ENCODE peak calls at places on chromosomes 1 and 21, in five cellular contexts. G is nucleus accumbens; Q is stimulated activated CD8-positive, alpha-beta memory T cell treated with anti-CD3 and anti-CD28 coated beads, Interleukin-4, amount 100 ng/mL, for 1 hour; B is activated effector memory CD4-positive, alpha-beta T cell treated with anti-CD3 and anti-CD28 coated beads, Interleukin-2, amount 50 U/mL, for 16 hours; A is B cell. V is an unnamed sample.
A peak's percentile ranks its signal among the peaks of the same experiment; 100 is the strongest.

GRCh38 chr1:12112711-12113161 is 49.6 kb downstream of the TNFRSF8 start:
- DNase-seq in G (no peak), Q (no peak), B (no peak), A (no peak), V (no peak)

GRCh38 chr1:16342331-16343062 is 9.8 kb downstream of the FBXO42 start:
- DNase-seq in G (no peak), Q (no peak), B (no peak), A (no peak), V (no peak)

GRCh38 chr1:175893192-175893591 is 149.8 kb upstream of the TNR start:
- DNase-seq in G (no peak), Q (no peak), B (no peak), A (no peak), V (no peak)

GRCh38 chr1:20584890-20585289 is 4.0 kb upstream of the CDA start:
- DNase-seq in G (no peak), Q (no peak), B (no peak), A (no peak), V (no peak)

GRCh38 chr1:226644541-226645176 is 94.4 kb downstream of the ITPKB start:
- DNase-seq in G (no peak), Q (no peak), B (peak; percentile 74), A (peak; percentile 38), V (no peak)

GRCh38 chr1:245878585-245878984 is 628.5 kb downstream of the SMYD3 start:
- DNase-seq in G (no peak), Q (no peak), B (no peak), A (no peak), V (no peak)

GRCh38 chr1:36576677-36577076 is 94.0 kb upstream of the CSF3R start:
- DNase-seq in G (no peak), Q (no peak), B (no peak), A (no peak), V (no peak)

GRCh38 chr1:242468749-242469148 is 55.7 kb downstream of the PLD5 start:
- DNase-seq in G (no peak), Q (no peak), B (no peak), A (no peak), V (no peak)

GRCh38 chr21:26473471-26473870 is 99.6 kb downstream of the CYYR1 start:
- DNase-seq in G (no peak), Q (no peak), B (no peak), A (no peak), V (no peak)

GRCh38 chr1:187787696-187788095 is 958.9 kb downstream of the PLA2G4A start:
- DNase-seq in G (no peak), Q (no peak), B (no peak), A (no peak), V (no peak)

GRCh38 chr1:197314672-197315071 is 46.6 kb downstream of the CRB1 start:
- DNase-seq in G (no peak), Q (no peak), B (no peak), A (no peak), V (no peak)

GRCh38 chr1:109262231-109263010 is 13.1 kb downstream of the CELSR2 start:
- DNase-seq in G (no peak), Q (no peak), B (no peak), A (no peak), V (no peak)

GRCh38 chr1:24415910-24416665 is 486 bp downstream of the NIPAL3 start:
- DNase-seq in G (no peak), Q (no peak), B (no peak), A (no peak), V (no peak)

GRCh38 chr1:15022069-15022468 is 131.5 kb upstream of the TMEM51 start:
- DNase-seq in G (no peak), Q (no peak), B (no peak), A (no peak), V (no peak)

GRCh38 chr1:115495603-115496002 is 146.2 kb upstream of the VANGL1 start:
- DNase-seq in G (no peak), Q (no peak), B (no peak), A (no peak), V (no peak)

GRCh38 chr1:154970631-154971340 is at the start of gene SHC1:
- DNase-seq in G (peak; percentile 74), Q (no peak), B (peak; percentile 79), A (no peak), V (no peak)

GRCh38 chr1:38817958-38818705 is 41.4 kb downstream of the RRAGC start:
- DNase-seq in G (no peak), Q (no peak), B (peak; percentile 82), A (no peak), V (no peak)

GRCh38 chr1:116375884-116376733 is 3.1 kb downstream of the ATP1A1 start:
- DNase-seq in G (no peak), Q (peak; percentile 11), B (peak; percentile 82), A (no peak), V (peak; percentile 10)

GRCh38 chr1:246565751-246566127 is 322 bp downstream of the TFB2M start:
- DNase-seq in G (no peak), Q (no peak), B (no peak), A (no peak), V (no peak)

GRCh38 chr1:205481629-205482071 is 22.8 kb upstream of the CDK18 start:
- DNase-seq in G (no peak), Q (no peak), B (no peak), A (no peak), V (no peak)

GRCh38 chr1:233516732-233517131 is 97.2 kb upstream of the KCNK1 start:
- DNase-seq in G (no peak), Q (no peak), B (no peak), A (no peak), V (no peak)

GRCh38 chr21:25375675-25376074 is 231.6 kb downstream of the MRPL39 start:
- DNase-seq in G (no peak), Q (no peak), B (no peak), A (no peak), V (no peak)

GRCh38 chr1:206833741-206834140 is 31.7 kb upstream of the IL20 start:
- DNase-seq in G (no peak), Q (no peak), B (no peak), A (no peak), V (no peak)

GRCh38 chr1:158818560-158818959 is 12.6 kb upstream of the MNDA start:
- DNase-seq in G (no peak), Q (no peak), B (no peak), A (no peak), V (peak; percentile 48)

GRCh38 chr1:20233394-20233793 is 47.1 kb upstream of the PLA2G2C start:
- DNase-seq in G (no peak), Q (no peak), B (no peak), A (no peak), V (no peak)

GRCh38 chr1:115877511-115877910 is 36.6 kb upstream of the NHLH2 start:
- DNase-seq in G (no peak), Q (no peak), B (no peak), A (no peak), V (no peak)

GRCh38 chr1:64112281-64112680 is 91.1 kb upstream of the UBE2U start:
- DNase-seq in G (no peak), Q (no peak), B (no peak), A (no peak), V (no peak)

V was measured in GF-D8.